ENCODE peak calls at places on chromosomes 16 and 17, in ten cellular contexts. U is stimulated activated CD8-positive, alpha-beta memory T cell treated with anti-CD3 and anti-CD28 coated beads, Interleukin-7, amount 100 ng/mL, for 1 hour; L is activated T-helper 9 cell treated with anti-CD3 and anti-CD28 coated beads, Interleukin-2, amount 50 U/mL, for 16 hours; Q is activated gamma-delta T cell treated with Interleukin-2 at 50 U/mL for 16 hours; I is psoas muscle; G is NCI-H1436; O is Kasumi-1; C is naive B cell; R is NCI-H1092 treated with DMSO at 0.1 percent for 48 hours; W is heart left ventricle. Z is an unnamed sample.

GRCh38 chr16:85627835-85628556 is 14.9 kb downstream of the GSE1 start:
- DNase-seq in U (no peak), L (no peak), Q (no peak), I (no peak), G (no peak), O (no peak), C (no peak), R (no peak), W (peak), Z (no peak)

GRCh38 chr17:382644-383533 is 30.3 kb upstream of the RPH3AL start:
- DNase-seq in U (no peak), L (no peak), Q (no peak), I (no peak), G (no peak), O (no peak), C (no peak), R (no peak), W (no peak), Z (peak)

GRCh38 chr17:10316986-10317834 is 55.6 kb downstream of the MYH13 start:
- DNase-seq in U (no peak), L (no peak), Q (no peak), I (peak), G (no peak), O (peak), C (no peak), R (no peak), W (peak), Z (no peak)

GRCh38 chr17:41812176-41813038 is at the start of gene FKBP10:
- DNase-seq in U (peak), L (no peak), Q (peak), I (peak), G (peak), O (no peak), C (peak), R (peak), W (peak), Z (peak)

GRCh38 chr17:43200127-43200526 is 11.5 kb upstream of the TMEM106A start:
- DNase-seq in U (no peak), L (no peak), Q (no peak), I (no peak), G (peak), O (peak), C (no peak), R (no peak), W (no peak), Z (peak)

GRCh38 chr16:67509016-67509415 is 19.6 kb upstream of the RIPOR1 start:
- DNase-seq in U (no peak), L (no peak), Q (no peak), I (no peak), G (no peak), O (no peak), C (no peak), R (peak), W (no peak), Z (no peak)

GRCh38 chr17:49597928-49598655 is 22.4 kb downstream of the NXPH3 start:
- DNase-seq in U (no peak), L (no peak), Q (no peak), I (no peak), G (no peak), O (no peak), C (no peak), R (no peak), W (no peak), Z (no peak)

GRCh38 chr17:55513885-55514590 is 2.8 kb upstream of the SMIM36 start:
- DNase-seq in U (peak), L (peak), Q (peak), I (peak), G (peak), O (peak), C (peak), R (peak), W (peak), Z (peak)

GRCh38 chr16:890217-890616 is 80.6 kb downstream of the LMF1 start:
- DNase-seq in U (no peak), L (no peak), Q (no peak), I (peak), G (no peak), O (no peak), C (no peak), R (no peak), W (no peak), Z (no peak)

GRCh38 chr17:35238817-35239216 is 4.1 kb upstream of the SLFN5 start:
- DNase-seq in U (no peak), L (no peak), Q (no peak), I (no peak), G (no peak), O (no peak), C (no peak), R (no peak), W (no peak), Z (no peak)

GRCh38 chr17:37570527-37571093 is 38.6 kb downstream of the SYNRG start:
- DNase-seq in U (peak), L (no peak), Q (peak), I (peak), G (peak), O (peak), C (no peak), R (no peak), W (peak), Z (no peak)

GRCh38 chr17:81153340-81153803 is 11.9 kb upstream of the PVALEF start:
- DNase-seq in U (no peak), L (no peak), Q (no peak), I (peak), G (no peak), O (peak), C (no peak), R (no peak), W (peak), Z (no peak)

GRCh38 chr16:18072161-18072560 is 264.4 kb downstream of the NPIPA8 start:
- DNase-seq in U (no peak), L (no peak), Q (no peak), I (no peak), G (no peak), O (no peak), C (no peak), R (no peak), W (no peak), Z (no peak)

GRCh38 chr17:75639771-75640555 is 6.7 kb downstream of the SMIM5 start:
- DNase-seq in U (no peak), L (no peak), Q (no peak), I (no peak), G (no peak), O (no peak), C (no peak), R (no peak), W (no peak), Z (no peak)

GRCh38 chr17:62892870-62893338 is 73.1 kb upstream of the TANC2 start:
- DNase-seq in U (no peak), L (no peak), Q (peak), I (no peak), G (peak), O (peak), C (no peak), R (no peak), W (peak), Z (no peak)

GRCh38 chr17:49980703-49981197 is 11.8 kb downstream of the DLX4 start:
- DNase-seq in U (no peak), L (no peak), Q (no peak), I (no peak), G (no peak), O (no peak), C (no peak), R (no peak), W (no peak), Z (peak)

GRCh38 chr16:79329967-79330366 is 270.6 kb downstream of the MAF start:
- DNase-seq in U (no peak), L (no peak), Q (no peak), I (no peak), G (no peak), O (no peak), C (no peak), R (no peak), W (no peak), Z (no peak)

GRCh38 chr17:19284005-19284959 is 47.1 kb downstream of the EPN2 start:
- DNase-seq in U (no peak), L (no peak), Q (no peak), I (no peak), G (no peak), O (no peak), C (peak), R (no peak), W (no peak), Z (no peak)

GRCh38 chr16:54289242-54290051 is 2.9 kb upstream of the IRX3 start:
- DNase-seq in U (no peak), L (no peak), Q (no peak), I (no peak), G (peak), O (no peak), C (no peak), R (no peak), W (no peak), Z (no peak)

GRCh38 chr17:14205992-14206461 is 30.6 kb downstream of the CDRT15 start:
- DNase-seq in U (peak), L (peak), Q (peak), I (peak), G (no peak), O (no peak), C (no peak), R (peak), W (peak), Z (no peak)

GRCh38 chr16:10752843-10753523 is 9.3 kb downstream of the NUBP1 start:
- DNase-seq in U (no peak), L (no peak), Q (no peak), I (peak), G (no peak), O (peak), C (peak), R (no peak), W (peak), Z (peak)

GRCh38 chr17:28878981-28879380 is 18.6 kb downstream of the FLOT2 start:
- DNase-seq in U (no peak), L (no peak), Q (no peak), I (no peak), G (no peak), O (peak), C (no peak), R (no peak), W (no peak), Z (no peak)

GRCh38 chr16:89583895-89584644 is 8.5 kb downstream of the CPNE7 start:
- DNase-seq in U (no peak), L (no peak), Q (no peak), I (no peak), G (no peak), O (no peak), C (no peak), R (no peak), W (no peak), Z (no peak)